ENCODE peak calls at places on chromosomes 16 and 17, in nine cellular contexts. Y, L, U, R, C, B, X, H and Q are unnamed samples.

GRCh38 chr16:49645263-49645662 is 210.6 kb downstream of the ZNF423 start:
- DNase-seq in R (no peak), C (no peak), X (no peak), B (no peak), U (no peak), H (no peak), Y (no peak), L (no peak), Q (no peak)

GRCh38 chr17:28737770-28738679 is 5.8 kb upstream of the TRAF4 start:
- DNase-seq in H (no peak), U (no peak), X (peak; percentile 96), C (peak; percentile 43), R (no peak), Y (no peak), L (no peak), B (peak; percentile 69), Q (no peak)

GRCh38 chr17:538096-538973 is 176.3 kb downstream of the VPS53 start:
- DNase-seq in H (no peak), R (no peak), B (no peak), U (no peak), Y (no peak), L (peak; percentile 52), C (no peak), X (no peak), Q (no peak)

GRCh38 chr17:1649844-1650409 is at the start of gene RILP:
- DNase-seq in R (peak; percentile 92), C (peak; percentile 93), X (no peak), H (no peak), L (no peak), B (peak; percentile 91), U (peak; percentile 74), Y (peak; percentile 71), Q (no peak)

GRCh38 chr17:4658478-4659305 is 17.2 kb upstream of the ALOX15 start:
- DNase-seq in Y (no peak), X (no peak), C (no peak), L (no peak), R (no peak), B (no peak), H (no peak), U (no peak), Q (no peak)

GRCh38 chr17:73720187-73720834 is 76.1 kb upstream of the SDK2 start:
- DNase-seq in L (no peak), R (no peak), X (peak; percentile 50), H (peak; percentile 74), C (no peak), B (no peak), U (no peak), Y (peak; percentile 66), Q (no peak)

GRCh38 chr17:76204277-76204676 is 36.0 kb downstream of the RNF157 start:
- DNase-seq in R (no peak), U (no peak), X (no peak), Y (no peak), C (no peak), L (no peak), H (no peak), B (no peak), Q (no peak)

GRCh38 chr17:37060966-37061365 is 112.2 kb downstream of the AATF start:
- DNase-seq in L (no peak), U (no peak), R (no peak), H (no peak), Y (no peak), B (no peak), C (no peak), X (no peak), Q (no peak)

GRCh38 chr17:75407655-75408352 is 2.3 kb upstream of the GRB2 start:
- DNase-seq in H (no peak), C (no peak), L (no peak), U (no peak), Y (no peak), R (no peak), B (no peak), X (peak; percentile 65), Q (no peak)

GRCh38 chr17:16994626-16995025 is 22.7 kb upstream of the TNFRSF13B start:
- DNase-seq in L (no peak), Y (no peak), X (no peak), U (no peak), B (no peak), R (no peak), H (no peak), C (no peak), Q (no peak)

GRCh38 chr17:17001076-17001777 is 29.3 kb upstream of the TNFRSF13B start:
- DNase-seq in R (peak; percentile 46), C (no peak), Y (no peak), X (no peak), L (no peak), U (no peak), H (no peak), B (no peak), Q (no peak)

GRCh38 chr17:16999931-17000625 is 28.2 kb upstream of the TNFRSF13B start:
- DNase-seq in U (no peak), X (no peak), Y (no peak), C (no peak), L (no peak), R (no peak), B (no peak), H (no peak), Q (no peak)

GRCh38 chr17:16995930-16996329 is 24.0 kb upstream of the TNFRSF13B start:
- DNase-seq in B (no peak), H (no peak), L (no peak), U (no peak), C (no peak), R (peak; percentile 45), Y (no peak), X (no peak), Q (no peak)

DNA sequence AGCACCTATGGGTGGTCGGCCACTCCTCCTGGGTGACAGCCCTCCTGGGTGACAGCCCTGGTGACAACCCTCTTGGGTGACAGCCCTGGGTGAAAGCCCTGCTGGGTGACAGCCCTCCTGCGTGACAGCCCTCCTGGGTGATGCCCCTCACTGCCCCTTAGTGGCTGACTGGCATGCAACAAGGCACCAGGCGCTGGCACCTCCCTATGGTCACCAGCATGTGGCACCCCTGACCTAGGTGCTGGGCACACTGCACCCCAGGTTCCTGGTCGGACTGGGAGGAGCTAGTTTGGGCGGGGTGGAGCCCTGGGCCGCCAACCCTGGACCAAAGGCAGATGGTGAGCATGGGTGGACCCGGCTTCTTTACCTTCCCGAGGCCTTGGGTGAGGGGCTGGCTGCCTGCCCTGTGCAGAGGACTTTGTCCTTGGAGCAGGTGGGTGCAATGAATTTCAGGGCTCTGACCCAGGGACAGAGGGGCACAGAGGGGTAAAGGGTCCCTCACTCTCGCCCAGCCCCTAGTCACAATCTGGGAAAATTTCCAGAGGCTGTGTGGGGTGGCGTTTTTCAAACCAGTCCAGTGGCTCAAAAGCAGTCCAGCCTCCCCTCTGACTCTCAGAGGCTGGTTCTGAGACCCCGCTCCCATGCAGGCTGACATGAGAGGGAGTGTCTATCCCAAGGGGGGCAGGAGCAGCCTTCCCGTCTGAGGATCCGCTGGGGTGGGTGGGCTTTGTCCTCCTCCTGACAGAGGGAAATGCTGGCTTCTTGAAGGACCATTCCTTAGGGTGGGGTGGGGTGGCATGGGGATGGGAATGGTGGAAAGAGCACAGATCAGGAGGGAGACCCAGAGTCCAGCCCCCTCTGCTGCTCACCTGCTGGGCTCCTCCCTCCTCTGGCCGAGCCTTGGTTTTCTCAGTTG is 25.9 kb upstream of the TNFRSF13B start:
- DNase-seq in L (no peak), H (no peak), U (no peak), B (no peak), C (no peak), X (peak; percentile 29), R (peak; percentile 49), Y (peak; percentile 36), Q (no peak)
- H3K4me1 ChIP-seq in L (no peaks in the 10 kb centered on the region), H (no peaks in the 10 kb centered on the region), U (peaks cover 11% of the 10 kb centered on the region), B (peaks cover 4% of the 10 kb centered on the region), C (peaks cover 11% of the 10 kb centered on the region), X (peaks cover 7% of the 10 kb centered on the region), R (no peaks in the 10 kb centered on the region), Y (peaks cover 10% of the 10 kb centered on the region), Q (peaks cover 7% of the 10 kb centered on the region)

DNA sequence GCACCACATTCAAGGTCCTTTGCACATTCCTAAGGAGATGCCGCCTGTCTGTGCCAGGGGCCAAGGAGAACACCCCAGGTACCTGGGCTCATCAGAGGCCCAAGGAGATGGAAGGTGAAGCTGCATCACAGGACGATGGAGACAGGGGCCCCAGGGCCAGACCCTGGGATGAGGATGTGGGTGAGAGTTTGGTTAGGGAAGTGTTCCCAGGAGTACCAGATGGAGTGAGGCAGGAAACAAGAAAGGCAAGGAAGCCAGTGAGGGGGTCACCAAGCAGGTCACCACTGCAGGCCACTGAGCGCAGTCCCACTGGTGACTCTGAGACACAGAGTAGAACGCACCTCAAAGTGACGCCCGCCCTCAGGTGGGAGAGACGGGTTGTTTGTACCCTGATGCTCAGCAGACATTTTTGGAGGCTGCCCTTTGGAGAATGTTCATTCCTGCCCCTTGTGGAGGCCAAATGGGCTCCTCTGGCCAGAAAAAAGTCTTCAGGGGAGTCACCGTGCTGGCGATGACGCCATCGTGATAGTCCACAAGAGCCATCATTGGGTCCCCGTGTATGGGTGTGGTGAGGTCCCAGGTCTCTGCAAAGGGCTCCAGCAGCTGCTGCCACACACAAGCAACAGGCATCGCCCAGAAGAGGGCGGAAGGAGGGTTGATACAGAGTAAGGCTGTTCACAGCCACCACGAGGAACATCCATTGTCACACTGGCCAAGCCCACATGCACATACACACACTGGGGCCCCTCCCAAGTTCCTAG is 57.5 kb downstream of the BEAN1 start:
- DNase-seq in U (no peak), Y (no peak), H (no peak), L (no peak), C (no peak), X (peak; percentile 24), R (no peak), B (no peak), Q (no peak)
- H3K4me1 ChIP-seq in U (peaks cover 22% of the 10 kb centered on the region), Y (peaks cover 8% of the 10 kb centered on the region), H (no peaks in the 10 kb centered on the region), L (no peaks in the 10 kb centered on the region), C (peaks cover 23% of the 10 kb centered on the region), X (no peaks in the 10 kb centered on the region), R (peaks cover 8% of the 10 kb centered on the region), B (peaks cover 7% of the 10 kb centered on the region), Q (peaks cover 20% of the 10 kb centered on the region)

GRCh38 chr16:25108054-25108453 is 3.5 kb upstream of the LCMT1 start:
- DNase-seq in L (no peak), Y (peak; percentile 16), X (peak; percentile 73), B (peak; percentile 17), R (no peak), U (no peak), C (no peak), H (peak; percentile 77), Q (no peak)
- H3K4me1 ChIP-seq in L (peaks cover 6% of the 10 kb centered on the region), Y (peaks cover 28% of the 10 kb centered on the region), X (peaks cover 29% of the 10 kb centered on the region), B (peaks cover 38% of the 10 kb centered on the region), R (peaks cover 4% of the 10 kb centered on the region), U (peaks cover 45% of the 10 kb centered on the region), C (peaks cover 45% of the 10 kb centered on the region), H (peaks cover 26% of the 10 kb centered on the region), Q (peaks cover 12% of the 10 kb centered on the region)

GRCh38 chr17:79839363-79840203 is at the start of gene CBX4:
- DNase-seq in L (peak; percentile 97), U (peak; percentile 94), H (peak; percentile 92), Y (peak; percentile 97), B (peak; percentile 97), C (peak; percentile 97), X (peak; percentile 98), R (peak; percentile 95), Q (peak; percentile 97)

GRCh38 chr17:79835953-79836951 is 3.0 kb downstream of the CBX4 start:
- DNase-seq in Y (peak; percentile 43), L (peak; percentile 93), B (peak; percentile 87), U (no peak), C (peak; percentile 84), H (peak; percentile 21), R (peak; percentile 83), X (peak; percentile 69), Q (no peak)

GRCh38 chr17:79838541-79839274 is 532 bp downstream of the CBX4 start:
- DNase-seq in C (peak; percentile 70), B (peak; percentile 63), X (peak; percentile 80), U (no peak), H (peak; percentile 59), L (peak; percentile 87), R (no peak), Y (peak; percentile 66), Q (no peak)

GRCh38 chr17:79836952-79837887 is 2.0 kb downstream of the CBX4 start:
- DNase-seq in H (peak; percentile 77), B (peak; percentile 91), R (peak; percentile 89), L (peak; percentile 63), Y (peak; percentile 96), C (peak; percentile 94), U (peak; percentile 52), X (peak; percentile 97), Q (no peak)

GRCh38 chr17:79837888-79838540 is 1.2 kb downstream of the CBX4 start:
- DNase-seq in B (peak; percentile 33), C (no peak), H (peak; percentile 61), L (peak; percentile 41), U (no peak), R (no peak), Y (peak; percentile 33), X (peak; percentile 72), Q (no peak)
- H3K4me1 ChIP-seq in B (peaks cover 53% of the 10 kb centered on the region), C (peaks cover 67% of the 10 kb centered on the region), H (peaks cover 75% of the 10 kb centered on the region), L (peaks cover 34% of the 10 kb centered on the region), U (peaks cover 63% of the 10 kb centered on the region), R (peaks cover 41% of the 10 kb centered on the region), Y (peaks cover 68% of the 10 kb centered on the region), X (peaks cover 24% of the 10 kb centered on the region), Q (peaks cover 13% of the 10 kb centered on the region)